ENCODE peak calls at places on chromosome 5, in eight cellular contexts. One of them, this sample, is unnamed. For H3K36me3, the result is how much of the 10 kb centered on the place peaks cover.

GRCh38 chr5:169350759-169351240 is 49.9 kb upstream of the SLIT3 start:
- DNase-seq in Panc1: peak
- DNase-seq in IMR-90: peak
- DNase-seq in uterus: no peak
- DNase-seq in cardiac muscle cell: peak
- DNase-seq in PC-9: peak
- DNase-seq in SK-N-SH: peak
- DNase-seq in sigmoid colon: no peak
- DNase-seq in this sample: no peak

GRCh38 chr5:119570935-119571334 is 58.4 kb upstream of the FAM170A start:
- DNase-seq in Panc1: no peak
- DNase-seq in IMR-90: no peak
- DNase-seq in uterus: no peak
- DNase-seq in cardiac muscle cell: no peak
- DNase-seq in PC-9: no peak
- DNase-seq in SK-N-SH: peak
- DNase-seq in sigmoid colon: no peak
- DNase-seq in this sample: no peak

GRCh38 chr5:68024426-68024825 is 191.1 kb upstream of the PIK3R1 start:
- DNase-seq in Panc1: no peak
- DNase-seq in IMR-90: no peak
- DNase-seq in uterus: no peak
- DNase-seq in cardiac muscle cell: no peak
- DNase-seq in PC-9: no peak
- DNase-seq in SK-N-SH: no peak
- DNase-seq in sigmoid colon: no peak
- DNase-seq in this sample: no peak

GRCh38 chr5:107067391-107067790 is 603.3 kb downstream of the EFNA5 start:
- DNase-seq in Panc1: no peak
- DNase-seq in IMR-90: no peak
- DNase-seq in uterus: no peak
- DNase-seq in cardiac muscle cell: no peak
- DNase-seq in PC-9: no peak
- DNase-seq in SK-N-SH: no peak
- DNase-seq in sigmoid colon: no peak
- DNase-seq in this sample: peak

GRCh38 chr5:118450924-118451332 is 537.4 kb downstream of the DTWD2 start:
- DNase-seq in Panc1: no peak
- DNase-seq in IMR-90: no peak
- DNase-seq in uterus: no peak
- DNase-seq in cardiac muscle cell: no peak
- DNase-seq in PC-9: no peak
- DNase-seq in SK-N-SH: no peak
- DNase-seq in sigmoid colon: no peak
- DNase-seq in this sample: no peak

GRCh38 chr5:119328753-119329602 is 26.8 kb upstream of the TNFAIP8 start:
- DNase-seq in Panc1: no peak
- DNase-seq in IMR-90: peak
- DNase-seq in uterus: no peak
- DNase-seq in cardiac muscle cell: peak
- DNase-seq in PC-9: no peak
- DNase-seq in SK-N-SH: no peak
- DNase-seq in sigmoid colon: no peak
- DNase-seq in this sample: no peak

GRCh38 chr5:173330151-173330855 is 2.1 kb upstream of the STC2 start:
- DNase-seq in Panc1: no peak
- DNase-seq in IMR-90: no peak
- DNase-seq in uterus: no peak
- DNase-seq in cardiac muscle cell: no peak
- DNase-seq in PC-9: no peak
- DNase-seq in SK-N-SH: no peak
- DNase-seq in sigmoid colon: no peak
- DNase-seq in this sample: no peak

GRCh38 chr5:59873113-59873512 is 20.4 kb downstream of the PDE4D start:
- DNase-seq in Panc1: no peak
- DNase-seq in IMR-90: peak
- DNase-seq in uterus: no peak
- DNase-seq in cardiac muscle cell: peak
- DNase-seq in PC-9: no peak
- DNase-seq in SK-N-SH: no peak
- DNase-seq in sigmoid colon: no peak
- DNase-seq in this sample: no peak

GRCh38 chr5:180194410-180195345 is 14.3 kb downstream of the RASGEF1C start:
- DNase-seq in Panc1: no peak
- DNase-seq in IMR-90: no peak
- DNase-seq in uterus: no peak
- DNase-seq in cardiac muscle cell: no peak
- DNase-seq in PC-9: no peak
- DNase-seq in SK-N-SH: no peak
- DNase-seq in sigmoid colon: no peak
- DNase-seq in this sample: no peak

GRCh38 chr5:99285606-99286005 is 356.8 kb upstream of the CHD1 start:
- DNase-seq in Panc1: no peak
- DNase-seq in IMR-90: no peak
- DNase-seq in uterus: no peak
- DNase-seq in cardiac muscle cell: no peak
- DNase-seq in PC-9: no peak
- DNase-seq in SK-N-SH: no peak
- DNase-seq in sigmoid colon: no peak
- DNase-seq in this sample: no peak

GRCh38 chr5:120405291-120405864 is 58.7 kb upstream of the PRR16 start:
- DNase-seq in Panc1: no peak
- DNase-seq in IMR-90: peak
- DNase-seq in uterus: no peak
- DNase-seq in cardiac muscle cell: peak
- DNase-seq in PC-9: no peak
- DNase-seq in SK-N-SH: no peak
- DNase-seq in sigmoid colon: no peak
- DNase-seq in this sample: no peak

GRCh38 chr5:172059661-172060100 is 53.2 kb upstream of the FBXW11 start:
- DNase-seq in Panc1: no peak
- DNase-seq in IMR-90: no peak
- DNase-seq in uterus: no peak
- DNase-seq in cardiac muscle cell: peak
- DNase-seq in PC-9: no peak
- DNase-seq in SK-N-SH: peak
- DNase-seq in sigmoid colon: no peak
- DNase-seq in this sample: no peak

GRCh38 chr5:636951-637350 is 24.8 kb downstream of the CEP72 start:
- DNase-seq in Panc1: no peak
- DNase-seq in IMR-90: no peak
- DNase-seq in uterus: no peak
- DNase-seq in cardiac muscle cell: no peak
- DNase-seq in PC-9: no peak
- DNase-seq in SK-N-SH: no peak
- DNase-seq in sigmoid colon: no peak
- DNase-seq in this sample: no peak

GRCh38 chr5:65525726-65526125 is 37.2 kb downstream of the CENPK start:
- DNase-seq in Panc1: no peak
- DNase-seq in IMR-90: no peak
- DNase-seq in uterus: no peak
- DNase-seq in cardiac muscle cell: no peak
- DNase-seq in PC-9: no peak
- DNase-seq in SK-N-SH: no peak
- DNase-seq in sigmoid colon: no peak
- DNase-seq in this sample: no peak

GRCh38 chr5:16628376-16628775 is 11.6 kb upstream of the RETREG1 start:
- DNase-seq in Panc1: no peak
- DNase-seq in IMR-90: no peak
- DNase-seq in uterus: no peak
- DNase-seq in cardiac muscle cell: no peak
- DNase-seq in PC-9: no peak
- DNase-seq in SK-N-SH: peak
- DNase-seq in sigmoid colon: no peak
- DNase-seq in this sample: no peak

GRCh38 chr5:172503925-172504730 is 49.8 kb upstream of the SH3PXD2B start:
- DNase-seq in Panc1: no peak
- DNase-seq in IMR-90: no peak
- DNase-seq in uterus: peak
- DNase-seq in cardiac muscle cell: peak
- DNase-seq in PC-9: no peak
- DNase-seq in SK-N-SH: no peak
- DNase-seq in sigmoid colon: peak
- DNase-seq in this sample: peak

GRCh38 chr5:119055267-119055666 is 15.6 kb upstream of the DMXL1 start:
- DNase-seq in Panc1: no peak
- DNase-seq in IMR-90: no peak
- DNase-seq in uterus: no peak
- DNase-seq in cardiac muscle cell: peak
- DNase-seq in PC-9: no peak
- DNase-seq in SK-N-SH: no peak
- DNase-seq in sigmoid colon: no peak
- DNase-seq in this sample: no peak

DNA sequence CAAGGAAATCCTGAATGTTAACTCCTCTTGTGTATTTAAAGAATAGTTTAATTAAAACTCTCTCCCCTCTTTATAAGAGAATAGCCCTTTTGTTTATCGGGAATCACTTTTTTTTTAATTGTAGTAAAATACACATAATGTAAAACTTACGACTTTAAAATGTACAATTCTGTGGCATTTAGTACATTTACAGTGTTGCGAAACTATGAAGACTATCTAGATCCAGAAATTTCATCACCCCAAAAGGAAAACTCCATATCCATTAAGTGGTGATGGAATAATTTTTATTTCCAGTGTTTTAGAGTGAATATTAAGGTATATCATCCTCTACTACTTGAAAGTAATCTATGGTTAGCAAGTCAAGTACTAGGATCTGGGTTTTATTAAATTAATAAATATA is 36.8 kb downstream of the KDM3B start:
- DNase-seq in Panc1: no peak
- DNase-seq in IMR-90: no peak
- DNase-seq in uterus: no peak
- DNase-seq in cardiac muscle cell: peak
- DNase-seq in PC-9: no peak
- DNase-seq in SK-N-SH: no peak
- DNase-seq in sigmoid colon: no peak
- DNase-seq in this sample: no peak
- H3K36me3 ChIP-seq in Panc1: under half
- H3K36me3 ChIP-seq in IMR-90: under half
- H3K36me3 ChIP-seq in uterus: under half
- H3K36me3 ChIP-seq in cardiac muscle cell: under half
- H3K36me3 ChIP-seq in PC-9: under half
- H3K36me3 ChIP-seq in SK-N-SH: half or more
- H3K36me3 ChIP-seq in sigmoid colon: half or more
- H3K36me3 ChIP-seq in this sample: half or more

DNA sequence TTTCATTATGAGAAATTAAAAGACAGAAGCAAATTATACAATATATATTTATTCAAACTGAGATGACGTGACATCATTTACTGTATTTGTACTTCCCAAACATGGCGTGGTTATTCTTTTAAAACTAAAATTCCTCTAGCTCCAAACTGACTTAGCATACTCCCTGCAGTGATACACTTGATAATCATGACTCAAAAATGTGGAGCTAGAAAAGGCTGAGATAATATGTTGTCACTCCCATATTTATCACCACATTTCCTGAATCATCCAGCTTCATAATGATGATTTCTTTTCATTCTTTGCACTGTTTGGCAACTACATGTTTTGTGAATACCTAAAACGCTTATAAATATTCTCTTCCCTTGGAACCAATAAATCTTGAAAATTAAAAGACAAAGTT is 341.1 kb downstream of the EBF1 start:
- DNase-seq in Panc1: no peak
- DNase-seq in IMR-90: peak
- DNase-seq in uterus: no peak
- DNase-seq in cardiac muscle cell: peak
- DNase-seq in PC-9: no peak
- DNase-seq in SK-N-SH: no peak
- DNase-seq in sigmoid colon: no peak
- DNase-seq in this sample: no peak
- H3K4me3 ChIP-seq in Panc1: no peak
- H3K4me3 ChIP-seq in IMR-90: no peak
- H3K4me3 ChIP-seq in uterus: no peak
- H3K4me3 ChIP-seq in cardiac muscle cell: no peak
- H3K4me3 ChIP-seq in PC-9: no peak
- H3K4me3 ChIP-seq in SK-N-SH: no peak
- H3K4me3 ChIP-seq in sigmoid colon: no peak
- H3K4me3 ChIP-seq in this sample: no peak

GRCh38 chr5:178196986-178197385 is 7.3 kb upstream of the HNRNPAB start:
- DNase-seq in Panc1: no peak
- DNase-seq in IMR-90: no peak
- DNase-seq in uterus: no peak
- DNase-seq in cardiac muscle cell: no peak
- DNase-seq in PC-9: no peak
- DNase-seq in SK-N-SH: peak
- DNase-seq in sigmoid colon: peak
- DNase-seq in this sample: no peak
- TF ChIP-seq CTCF in Panc1: peak
- TF ChIP-seq CTCF in IMR-90: peak
- TF ChIP-seq CTCF in uterus: no peak
- TF ChIP-seq CTCF in cardiac muscle cell: peak
- TF ChIP-seq CTCF in PC-9: peak
- TF ChIP-seq CTCF in SK-N-SH: peak
- TF ChIP-seq CTCF in sigmoid colon: no peak
- TF ChIP-seq CTCF in this sample: peak

GRCh38 chr5:14848385-14848784 is 23.2 kb downstream of the ANKH start:
- DNase-seq in Panc1: no peak
- DNase-seq in IMR-90: no peak
- DNase-seq in uterus: no peak
- DNase-seq in cardiac muscle cell: no peak
- DNase-seq in PC-9: no peak
- DNase-seq in SK-N-SH: no peak
- DNase-seq in sigmoid colon: no peak
- DNase-seq in this sample: no peak
- H3K36me3 ChIP-seq in Panc1: under half
- H3K36me3 ChIP-seq in IMR-90: under half
- H3K36me3 ChIP-seq in uterus: under half
- H3K36me3 ChIP-seq in cardiac muscle cell: under half
- H3K36me3 ChIP-seq in PC-9: under half
- H3K36me3 ChIP-seq in SK-N-SH: under half
- H3K36me3 ChIP-seq in sigmoid colon: under half
- H3K36me3 ChIP-seq in this sample: under half

DNA sequence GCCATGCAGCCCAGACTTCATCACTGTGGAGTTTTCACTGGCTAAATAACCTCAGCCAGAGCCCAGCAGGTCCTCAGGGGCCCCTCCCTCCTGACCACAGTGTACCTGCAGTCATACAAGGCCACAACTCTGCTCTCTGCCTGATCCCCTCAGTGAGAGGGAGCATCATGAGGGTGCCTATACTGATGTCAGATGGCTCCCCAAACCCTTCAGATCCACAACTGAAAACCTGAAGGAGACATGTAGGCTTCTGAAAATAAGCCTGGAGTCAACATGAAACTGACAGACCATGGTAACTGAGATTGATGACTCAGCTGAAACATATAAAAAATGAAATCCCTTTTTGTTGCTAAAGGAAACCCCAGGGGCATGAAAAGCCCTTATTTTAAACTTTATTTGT is 68.5 kb downstream of the FGF1 start:
- DNase-seq in Panc1: no peak
- DNase-seq in IMR-90: no peak
- DNase-seq in uterus: no peak
- DNase-seq in cardiac muscle cell: no peak
- DNase-seq in PC-9: no peak
- DNase-seq in SK-N-SH: no peak
- DNase-seq in sigmoid colon: no peak
- DNase-seq in this sample: no peak
- H3K4me3 ChIP-seq in Panc1: no peak
- H3K4me3 ChIP-seq in IMR-90: no peak
- H3K4me3 ChIP-seq in uterus: no peak
- H3K4me3 ChIP-seq in cardiac muscle cell: no peak
- H3K4me3 ChIP-seq in PC-9: no peak
- H3K4me3 ChIP-seq in SK-N-SH: no peak
- H3K4me3 ChIP-seq in sigmoid colon: no peak
- H3K4me3 ChIP-seq in this sample: no peak

GRCh38 chr5:132866342-132867045 is at the start of the genes GDF9 and UQCRQ:
- DNase-seq in Panc1: peak
- DNase-seq in IMR-90: peak
- DNase-seq in uterus: peak
- DNase-seq in cardiac muscle cell: peak
- DNase-seq in PC-9: peak
- DNase-seq in SK-N-SH: peak
- DNase-seq in sigmoid colon: peak
- DNase-seq in this sample: peak
- TF ChIP-seq CTCF in Panc1: peak
- TF ChIP-seq CTCF in IMR-90: peak
- TF ChIP-seq CTCF in uterus: peak
- TF ChIP-seq CTCF in cardiac muscle cell: peak
- TF ChIP-seq CTCF in PC-9: peak
- TF ChIP-seq CTCF in SK-N-SH: peak
- TF ChIP-seq CTCF in sigmoid colon: no peak
- TF ChIP-seq CTCF in this sample: peak

This sample was measured in left ventricle myocardium inferior.